ENCODE peak calls at places on chromosomes 7 and 10, in ten cellular contexts. B is CD8-positive, alpha-beta T cell; K is psoas muscle; S is IMR-90; A is prostate gland; O is foreskin fibroblast; Z is HCT116; R is HL-60; C is adrenal gland; M is lower lobe of right lung. L is an unnamed sample.

GRCh38 chr10:43123361-43124093 is 14.7 kb upstream of the CSGALNACT2 start:
- DNase-seq in C (peak), S (no peak), Z (no peak), R (no peak), B (no peak), K (no peak), O (no peak), M (no peak), A (no peak), L (no peak)

GRCh38 chr7:95213809-95214492 is 110.4 kb downstream of the PON1 start:
- DNase-seq in O (peak), K (peak), C (peak), A (no peak), M (no peak), R (no peak), Z (no peak), S (no peak), B (no peak), L (no peak)

GRCh38 chr7:35831208-35831607 is 30.4 kb downstream of the SEPTIN7 start:
- DNase-seq in A (no peak), Z (no peak), O (no peak), M (no peak), S (peak), B (no peak), C (no peak), R (no peak), K (no peak), L (no peak)

GRCh38 chr7:153522261-153522660 is 529.9 kb upstream of the DPP6 start:
- DNase-seq in M (no peak), Z (no peak), S (no peak), O (no peak), B (no peak), A (no peak), R (no peak), C (no peak), K (no peak), L (no peak)

GRCh38 chr7:144854839-144855424 is 19.1 kb upstream of the TPK1 start:
- DNase-seq in R (no peak), Z (peak), C (no peak), O (peak), B (no peak), S (no peak), K (no peak), M (no peak), A (no peak), L (no peak)

GRCh38 chr10:23540401-23540800 is 101.5 kb downstream of the OTUD1 start:
- DNase-seq in C (no peak), M (no peak), K (no peak), R (peak), Z (no peak), S (no peak), O (no peak), A (no peak), B (no peak), L (no peak)

GRCh38 chr10:78736926-78737618 is 331.7 kb upstream of the ZMIZ1 start:
- DNase-seq in M (no peak), K (no peak), B (no peak), O (no peak), Z (no peak), A (no peak), R (no peak), C (no peak), S (no peak), L (no peak)

GRCh38 chr7:113013761-113014449 is 72.7 kb downstream of the GPR85 start:
- DNase-seq in B (no peak), K (no peak), O (peak), M (no peak), A (no peak), Z (no peak), S (no peak), R (no peak), C (no peak), L (no peak)

GRCh38 chr7:116574025-116574822 is 49.4 kb downstream of the CAV1 start:
- DNase-seq in K (no peak), S (no peak), O (peak), Z (no peak), R (no peak), B (no peak), A (no peak), C (no peak), M (no peak), L (no peak)

GRCh38 chr10:90925078-90926029 is 4.5 kb upstream of the ANKRD1 start:
- DNase-seq in O (no peak), B (no peak), A (no peak), K (no peak), Z (no peak), R (no peak), S (no peak), M (no peak), C (no peak), L (no peak)

GRCh38 chr10:34194259-34194658 is 620.8 kb downstream of the PARD3 start:
- DNase-seq in O (peak), R (no peak), K (no peak), S (peak), A (no peak), Z (no peak), M (no peak), C (no peak), B (no peak), L (no peak)

GRCh38 chr7:25735674-25736242 is 416.2 kb upstream of the NFE2L3 start:
- DNase-seq in K (no peak), M (no peak), O (no peak), A (no peak), B (no peak), Z (no peak), S (no peak), C (no peak), R (no peak), L (no peak)

GRCh38 chr7:129188892-129189660 is 643 bp downstream of the SMO start:
- DNase-seq in O (peak), Z (no peak), B (no peak), A (no peak), K (no peak), C (no peak), R (no peak), M (no peak), S (peak), L (no peak)

GRCh38 chr10:28984431-28984830 is 304.4 kb upstream of the LYZL1 start:
- DNase-seq in S (peak), O (peak), R (peak), C (peak), M (peak), A (peak), B (no peak), Z (no peak), K (peak), L (peak)

GRCh38 chr7:136058561-136058960 is 81.4 kb upstream of the MTPN start:
- DNase-seq in A (no peak), K (no peak), O (no peak), Z (no peak), R (no peak), C (no peak), B (no peak), S (no peak), M (no peak), L (no peak)

GRCh38 chr10:125495386-125495785 is 187.6 kb downstream of the TEX36 start:
- DNase-seq in M (no peak), K (no peak), C (no peak), O (no peak), R (no peak), Z (no peak), A (no peak), S (no peak), B (no peak), L (peak)

GRCh38 chr10:36493511-36493880 is 631.9 kb upstream of the ANKRD30A start:
- DNase-seq in O (peak), M (no peak), A (no peak), K (no peak), C (no peak), B (no peak), Z (no peak), R (no peak), S (peak), L (no peak)

GRCh38 chr7:127477285-127478039 is 85.0 kb upstream of the ZNF800 start:
- DNase-seq in A (no peak), Z (no peak), B (no peak), C (no peak), K (no peak), O (no peak), M (no peak), R (no peak), S (no peak), L (peak)

GRCh38 chr7:105875505-105875904 is 894 bp downstream of the ATXN7L1 start:
- DNase-seq in S (no peak), M (no peak), R (no peak), B (no peak), C (no peak), K (no peak), Z (no peak), A (no peak), O (peak), L (no peak)

GRCh38 chr7:100893910-100894763 is 1.6 kb downstream of the ACHE start:
- DNase-seq in Z (no peak), A (no peak), M (no peak), O (peak), C (no peak), B (no peak), R (no peak), S (no peak), K (peak), L (no peak)

GRCh38 chr7:149071641-149072437 is 18.7 kb downstream of the ZNF786 start:
- DNase-seq in A (no peak), M (no peak), R (peak), O (peak), Z (peak), B (peak), C (no peak), S (peak), K (peak), L (no peak)

GRCh38 chr10:75460059-75460458 is 28.6 kb downstream of the LRMDA start:
- DNase-seq in R (no peak), B (no peak), M (no peak), O (no peak), C (no peak), Z (no peak), A (no peak), S (no peak), K (no peak), L (no peak)

GRCh38 chr10:120917521-120918250 is 66.5 kb downstream of the WDR11 start:
- DNase-seq in C (no peak), R (no peak), Z (no peak), A (peak), M (no peak), O (peak), K (no peak), B (no peak), S (no peak), L (no peak)

GRCh38 chr7:92178928-92179373 is at the start of gene LRRD1:
- DNase-seq in B (peak), O (peak), C (peak), A (peak), Z (peak), M (peak), R (peak), S (peak), K (peak), L (peak)

GRCh38 chr10:75358835-75359421 is 42.6 kb downstream of the ZNF503 start:
- DNase-seq in R (peak), K (peak), B (no peak), S (peak), C (no peak), O (peak), Z (no peak), M (no peak), A (no peak), L (no peak)

GRCh38 chr7:29342761-29343160 is 148.2 kb downstream of the CHN2 start:
- DNase-seq in M (no peak), A (no peak), O (no peak), R (no peak), B (no peak), C (no peak), Z (no peak), K (no peak), S (no peak), L (no peak)

GRCh38 chr7:923108-924041 is 31.1 kb downstream of the ADAP1 start:
- DNase-seq in A (no peak), O (peak), B (peak), K (peak), S (peak), M (peak), Z (no peak), R (peak), C (peak), L (no peak)

GRCh38 chr7:152647-153046 is 39.7 kb upstream of the FAM20C start:
- DNase-seq in O (no peak), K (no peak), C (no peak), B (no peak), M (peak), A (no peak), R (no peak), S (no peak), Z (no peak), L (no peak)

GRCh38 chr10:86160890-86161585 is 205.6 kb downstream of the GRID1 start:
- DNase-seq in K (no peak), B (no peak), M (no peak), S (no peak), O (no peak), R (no peak), C (no peak), A (no peak), Z (no peak), L (no peak)

GRCh38 chr10:5873515-5873995 is 16.1 kb downstream of the ANKRD16 start:
- DNase-seq in O (peak), B (peak), S (peak), M (no peak), Z (peak), C (peak), R (no peak), A (peak), K (peak), L (no peak)

GRCh38 chr7:44286182-44286617 is 39.2 kb downstream of the CAMK2B start:
- DNase-seq in R (no peak), K (peak), M (no peak), B (peak), Z (no peak), C (peak), O (no peak), S (no peak), A (no peak), L (no peak)

GRCh38 chr10:24205846-24206245 is 3.1 kb upstream of the KIAA1217 start:
- DNase-seq in C (no peak), S (no peak), K (no peak), O (no peak), B (no peak), A (no peak), R (no peak), Z (no peak), M (no peak), L (no peak)

GRCh38 chr10:201328-201771 is 66.1 kb downstream of the ZMYND11 start:
- DNase-seq in K (no peak), R (no peak), M (no peak), C (no peak), O (peak), B (no peak), Z (no peak), A (no peak), S (peak), L (no peak)

GRCh38 chr10:78981970-78982281 is 86.8 kb upstream of the ZMIZ1 start:
- DNase-seq in B (no peak), K (no peak), Z (no peak), M (no peak), O (peak), C (no peak), S (no peak), A (no peak), R (no peak), L (no peak)

GRCh38 chr7:96300981-96301380 is 20.9 kb downstream of the SLC25A13 start:
- DNase-seq in R (no peak), S (no peak), Z (no peak), A (no peak), M (no peak), C (no peak), B (no peak), K (no peak), O (peak), L (no peak)

GRCh38 chr7:36796850-36797618 is 72.7 kb upstream of the AOAH start:
- DNase-seq in Z (no peak), A (no peak), O (no peak), B (no peak), C (no peak), R (peak), K (no peak), S (no peak), M (no peak), L (no peak)

GRCh38 chr7:18174996-18175395 is 147.3 kb upstream of the PRPS1L1 start:
- DNase-seq in O (no peak), M (no peak), K (no peak), B (peak), Z (no peak), A (no peak), S (no peak), C (no peak), R (no peak), L (no peak)
- TF ChIP-seq CTCF in O (no peak), M (no peak), K (no peak), B (no peak), Z (no peak), A (no peak), S (no peak), C (no peak), R (no peak), L (no peak)

DNA sequence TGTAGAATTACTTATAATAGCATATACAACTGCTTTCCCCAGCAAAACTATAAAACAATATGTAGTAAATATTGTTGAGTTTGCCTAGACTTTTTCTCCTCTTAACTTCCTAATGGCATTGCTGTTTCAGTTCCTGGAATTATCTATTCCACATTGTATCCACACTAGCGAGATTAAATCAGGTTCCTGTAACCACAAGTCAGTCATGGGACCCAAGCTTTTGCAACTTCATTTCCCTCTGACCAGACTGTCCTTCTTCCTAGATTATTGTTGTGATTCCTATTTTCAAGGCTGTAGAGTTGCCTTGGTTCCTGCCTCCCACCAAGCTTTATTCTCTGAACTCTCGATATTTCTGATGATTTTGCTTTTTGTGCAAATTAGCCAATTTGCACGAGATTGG is 173.3 kb upstream of the ZNF804B start:
- DNase-seq in M (no peak), A (no peak), R (no peak), O (no peak), Z (no peak), C (no peak), K (no peak), S (no peak), B (no peak), L (no peak)
- H3K4me3 ChIP-seq in M (no peak), A (no peak), R (no peak), O (no peak), Z (no peak), C (no peak), K (no peak), S (no peak), B (no peak), L (no peak)

DNA sequence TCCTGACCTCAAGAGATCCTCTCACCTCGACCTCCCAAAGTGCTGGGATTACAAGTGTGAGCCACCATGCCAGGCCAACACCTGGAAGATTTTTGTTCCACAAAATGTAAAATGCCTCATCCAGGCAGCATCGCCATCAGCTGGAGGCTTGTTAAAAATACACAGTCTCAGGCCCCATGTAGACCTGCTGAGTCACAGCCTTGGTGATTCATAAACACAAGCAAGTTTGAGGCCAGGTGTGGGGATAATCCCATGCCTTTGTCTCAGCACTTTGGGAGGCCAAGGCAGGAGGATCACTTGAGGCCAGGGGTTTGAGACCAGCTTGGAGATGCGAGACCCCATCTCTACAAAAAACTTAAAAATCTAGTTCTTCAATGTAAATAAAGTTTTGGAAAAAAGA is 49.1 kb upstream of the FOXK1 start:
- DNase-seq in C (no peak), Z (peak), O (peak), A (no peak), M (no peak), S (peak), B (no peak), K (no peak), R (no peak), L (no peak)
- TF ChIP-seq CTCF in C (no peak), Z (no peak), O (no peak), A (no peak), M (no peak), S (peak), B (no peak), K (no peak), R (no peak), L (no peak)

DNA sequence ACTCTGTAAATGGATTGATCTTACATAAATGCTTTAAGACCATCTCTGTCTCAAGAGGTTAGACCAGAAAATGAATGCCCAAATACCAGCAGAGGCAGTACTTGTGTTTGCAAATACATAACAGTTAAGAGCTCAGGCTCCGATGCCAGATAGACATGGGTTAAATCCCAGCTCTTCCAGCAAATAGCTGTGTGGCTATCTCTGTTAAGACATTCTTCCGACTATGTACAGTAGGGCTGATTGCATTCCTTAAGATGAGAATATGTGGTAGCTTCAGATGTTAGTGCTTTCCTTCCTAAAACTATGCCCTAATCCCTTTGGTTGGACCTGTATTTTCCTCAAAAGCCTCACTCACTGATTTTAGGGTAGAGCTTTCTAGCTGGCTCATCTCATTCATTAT is 2.2 kb downstream of the IDE start:
- DNase-seq in R (no peak), O (peak), K (no peak), M (no peak), Z (no peak), A (no peak), C (no peak), S (peak), B (no peak), L (no peak)
- H3K4me3 ChIP-seq in R (no peak), O (no peak), K (peak), M (no peak), Z (no peak), A (no peak), C (no peak), S (no peak), B (no peak), L (no peak)

GRCh38 chr10:113471241-113471996 is 81.4 kb upstream of the HABP2 start:
- DNase-seq in C (no peak), Z (no peak), K (no peak), A (no peak), R (no peak), S (no peak), O (no peak), B (no peak), M (no peak), L (no peak)

GRCh38 chr10:113473851-113474250 is 79.0 kb upstream of the HABP2 start:
- DNase-seq in C (no peak), S (no peak), K (no peak), O (no peak), M (no peak), R (no peak), A (no peak), B (no peak), Z (no peak), L (no peak)

GRCh38 chr10:113470372-113471240 is 82.2 kb upstream of the HABP2 start:
- DNase-seq in C (no peak), K (no peak), B (no peak), O (no peak), A (no peak), M (no peak), S (no peak), R (no peak), Z (no peak), L (no peak)

GRCh38 chr10:113473011-113473410 is 79.8 kb upstream of the HABP2 start:
- DNase-seq in R (no peak), S (no peak), B (no peak), O (no peak), K (no peak), C (no peak), A (no peak), M (no peak), Z (no peak), L (no peak)

DNA sequence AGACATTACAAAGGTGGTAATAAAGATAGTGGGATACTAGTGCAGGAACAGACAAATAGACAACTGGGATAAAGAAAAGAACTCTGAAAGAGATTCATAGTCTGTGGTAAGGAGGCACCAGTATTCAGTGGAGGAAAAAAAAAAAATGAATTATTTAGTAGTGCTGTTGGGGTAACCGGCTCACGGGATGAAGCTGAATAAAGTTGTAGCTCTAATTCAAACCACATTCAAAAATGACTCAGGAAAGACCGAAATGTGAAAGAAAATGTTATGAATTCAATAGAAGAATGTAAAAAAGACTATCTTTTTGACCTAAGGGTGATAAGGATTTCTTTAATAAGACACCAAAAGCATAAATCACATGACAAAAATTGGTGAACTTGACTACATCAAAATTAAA is 83.1 kb upstream of the HABP2 start:
- DNase-seq in R (no peak), Z (no peak), A (no peak), B (no peak), M (no peak), S (no peak), O (no peak), K (no peak), C (no peak), L (no peak)
- TF ChIP-seq CTCF in R (no peak), Z (no peak), A (no peak), B (no peak), M (no peak), S (no peak), O (no peak), K (no peak), C (no peak), L (no peak)

GRCh38 chr10:122021421-122021820 is 32.5 kb downstream of the TACC2 start:
- DNase-seq in R (no peak), A (peak), S (peak), K (no peak), O (peak), M (no peak), Z (no peak), B (no peak), C (no peak), L (peak)
- H3K4me3 ChIP-seq in R (no peak), A (peak), S (peak), K (peak), O (peak), M (no peak), Z (no peak), B (no peak), C (no peak), L (peak)

L was measured in LNCaP clone FGC.